ENCODE peak calls at places on chromosomes 5 and 9, in eight cellular contexts. One of them, this sample, is unnamed.

GRCh38 chr9:1876891-1877496 is 138.2 kb upstream of the SMARCA2 start:
- DNase-seq in transverse colon: no peak
- DNase-seq in heart left ventricle: no peak
- DNase-seq in right lobe of liver: no peak
- DNase-seq in ovary: no peak
- DNase-seq in PC-9: no peak
- DNase-seq in neural progenitor cell: no peak
- DNase-seq in psoas muscle: no peak
- DNase-seq in this sample: no peak

GRCh38 chr5:75055727-75056144 is 3.4 kb upstream of the GCNT4 start:
- DNase-seq in transverse colon: no peak
- DNase-seq in heart left ventricle: no peak
- DNase-seq in right lobe of liver: no peak
- DNase-seq in ovary: no peak
- DNase-seq in PC-9: peak; percentile 31
- DNase-seq in neural progenitor cell: peak; percentile 41
- DNase-seq in psoas muscle: no peak
- DNase-seq in this sample: no peak

GRCh38 chr5:43019615-43020293 is 20.4 kb downstream of the ANXA2R start:
- DNase-seq in transverse colon: peak; percentile 85
- DNase-seq in heart left ventricle: no peak
- DNase-seq in right lobe of liver: peak; percentile 66
- DNase-seq in ovary: no peak
- DNase-seq in PC-9: peak; percentile 80
- DNase-seq in neural progenitor cell: peak; percentile 89
- DNase-seq in psoas muscle: peak; percentile 61
- DNase-seq in this sample: peak; percentile 83

GRCh38 chr5:102294996-102295395 is 1.1 kb downstream of the SLCO4C1 start:
- DNase-seq in transverse colon: no peak
- DNase-seq in heart left ventricle: no peak
- DNase-seq in right lobe of liver: no peak
- DNase-seq in ovary: no peak
- DNase-seq in PC-9: no peak
- DNase-seq in neural progenitor cell: peak; percentile 3
- DNase-seq in psoas muscle: no peak
- DNase-seq in this sample: peak; percentile 34

GRCh38 chr5:167861134-167861930 is 430.1 kb upstream of the WWC1 start:
- DNase-seq in transverse colon: no peak
- DNase-seq in heart left ventricle: no peak
- DNase-seq in right lobe of liver: no peak
- DNase-seq in ovary: no peak
- DNase-seq in PC-9: peak; percentile 2
- DNase-seq in neural progenitor cell: peak; percentile 72
- DNase-seq in psoas muscle: peak; percentile 9
- DNase-seq in this sample: no peak

GRCh38 chr5:146081685-146082084 is 23.7 kb downstream of the PLAC8L1 start:
- DNase-seq in transverse colon: no peak
- DNase-seq in heart left ventricle: no peak
- DNase-seq in right lobe of liver: no peak
- DNase-seq in ovary: no peak
- DNase-seq in PC-9: no peak
- DNase-seq in neural progenitor cell: no peak
- DNase-seq in psoas muscle: no peak
- DNase-seq in this sample: no peak

GRCh38 chr9:122346478-122347347 is 24.1 kb upstream of the PTGS1 start:
- DNase-seq in transverse colon: peak; percentile 46
- DNase-seq in heart left ventricle: peak; percentile 82
- DNase-seq in right lobe of liver: peak; percentile 67
- DNase-seq in ovary: peak; percentile 38
- DNase-seq in PC-9: peak; percentile 20
- DNase-seq in neural progenitor cell: peak; percentile 77
- DNase-seq in psoas muscle: peak; percentile 68
- DNase-seq in this sample: peak; percentile 91

GRCh38 chr5:150224483-150225027 is 34.7 kb downstream of the SLC6A7 start:
- DNase-seq in transverse colon: no peak
- DNase-seq in heart left ventricle: no peak
- DNase-seq in right lobe of liver: no peak
- DNase-seq in ovary: no peak
- DNase-seq in PC-9: no peak
- DNase-seq in neural progenitor cell: no peak
- DNase-seq in psoas muscle: no peak
- DNase-seq in this sample: peak; percentile 85

GRCh38 chr9:136085815-136086212 is 9.3 kb downstream of the NACC2 start:
- DNase-seq in transverse colon: peak; percentile 49
- DNase-seq in heart left ventricle: peak; percentile 83
- DNase-seq in right lobe of liver: peak; percentile 94
- DNase-seq in ovary: no peak
- DNase-seq in PC-9: no peak
- DNase-seq in neural progenitor cell: no peak
- DNase-seq in psoas muscle: peak; percentile 65
- DNase-seq in this sample: no peak

GRCh38 chr9:99590879-99591278 is 230.8 kb upstream of the NR4A3 start:
- DNase-seq in transverse colon: no peak
- DNase-seq in heart left ventricle: no peak
- DNase-seq in right lobe of liver: no peak
- DNase-seq in ovary: no peak
- DNase-seq in PC-9: no peak
- DNase-seq in neural progenitor cell: no peak
- DNase-seq in psoas muscle: no peak
- DNase-seq in this sample: no peak

GRCh38 chr9:98391406-98391805 is 136.0 kb upstream of the TBC1D2 start:
- DNase-seq in transverse colon: no peak
- DNase-seq in heart left ventricle: no peak
- DNase-seq in right lobe of liver: no peak
- DNase-seq in ovary: no peak
- DNase-seq in PC-9: no peak
- DNase-seq in neural progenitor cell: no peak
- DNase-seq in psoas muscle: no peak
- DNase-seq in this sample: no peak

GRCh38 chr5:40045429-40045828 is 620.6 kb upstream of the DAB2 start:
- DNase-seq in transverse colon: no peak
- DNase-seq in heart left ventricle: no peak
- DNase-seq in right lobe of liver: no peak
- DNase-seq in ovary: no peak
- DNase-seq in PC-9: no peak
- DNase-seq in neural progenitor cell: no peak
- DNase-seq in psoas muscle: no peak
- DNase-seq in this sample: no peak

GRCh38 chr9:28899267-28899666 is 1326.0 kb upstream of the C9orf72 start:
- DNase-seq in transverse colon: no peak
- DNase-seq in heart left ventricle: no peak
- DNase-seq in right lobe of liver: no peak
- DNase-seq in ovary: no peak
- DNase-seq in PC-9: no peak
- DNase-seq in neural progenitor cell: no peak
- DNase-seq in psoas muscle: no peak
- DNase-seq in this sample: peak; percentile 22

GRCh38 chr9:95379630-95380029 is 62.1 kb upstream of the FANCC start:
- DNase-seq in transverse colon: no peak
- DNase-seq in heart left ventricle: no peak
- DNase-seq in right lobe of liver: no peak
- DNase-seq in ovary: no peak
- DNase-seq in PC-9: no peak
- DNase-seq in neural progenitor cell: no peak
- DNase-seq in psoas muscle: no peak
- DNase-seq in this sample: no peak

DNA sequence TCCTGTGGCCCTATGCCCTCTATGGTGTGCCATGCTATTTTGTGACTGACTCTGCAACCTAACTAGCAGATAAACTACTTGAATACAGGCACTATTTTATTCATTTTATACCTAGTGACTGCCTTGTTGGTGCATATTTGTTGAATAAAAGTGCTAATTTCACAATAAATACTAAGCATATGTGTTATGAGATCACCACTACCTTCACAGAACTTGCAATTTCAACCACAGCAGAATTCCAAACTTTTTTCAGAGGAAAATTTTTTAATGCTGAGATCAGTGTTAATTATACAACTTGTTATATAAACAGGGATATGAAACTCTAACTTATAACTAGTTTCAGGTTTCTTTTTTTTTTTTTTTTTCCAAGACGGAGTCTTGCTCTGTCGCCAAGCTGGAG is 94.8 kb downstream of the NR3C1 start:
- DNase-seq in transverse colon: no peak
- DNase-seq in heart left ventricle: no peak
- DNase-seq in right lobe of liver: no peak
- DNase-seq in ovary: no peak
- DNase-seq in PC-9: no peak
- DNase-seq in neural progenitor cell: no peak
- DNase-seq in psoas muscle: no peak
- DNase-seq in this sample: no peak
- H3K4me1 ChIP-seq in transverse colon: no peaks in the 10 kb centered on the region
- H3K4me1 ChIP-seq in heart left ventricle: peaks cover 27% of the 10 kb centered on the region
- H3K4me1 ChIP-seq in right lobe of liver: no peaks in the 10 kb centered on the region
- H3K4me1 ChIP-seq in ovary: no peaks in the 10 kb centered on the region
- H3K4me1 ChIP-seq in PC-9: peaks cover 38% of the 10 kb centered on the region
- H3K4me1 ChIP-seq in neural progenitor cell: no peaks in the 10 kb centered on the region
- H3K4me1 ChIP-seq in psoas muscle: peaks cover 37% of the 10 kb centered on the region
- H3K4me1 ChIP-seq in this sample: peaks cover 31% of the 10 kb centered on the region

GRCh38 chr5:7868773-7869473 is at the start of the genes FASTKD3 and MTRR:
- DNase-seq in transverse colon: peak; percentile 95
- DNase-seq in heart left ventricle: peak; percentile 96
- DNase-seq in right lobe of liver: peak; percentile 96
- DNase-seq in ovary: peak; percentile 91
- DNase-seq in PC-9: peak; percentile 97
- DNase-seq in neural progenitor cell: peak; percentile 93
- DNase-seq in psoas muscle: peak; percentile 94
- DNase-seq in this sample: peak; percentile 98
- H3K4me1 ChIP-seq in transverse colon: peaks cover 28% of the 10 kb centered on the region
- H3K4me1 ChIP-seq in heart left ventricle: peaks cover 46% of the 10 kb centered on the region
- H3K4me1 ChIP-seq in right lobe of liver: no peaks in the 10 kb centered on the region
- H3K4me1 ChIP-seq in ovary: peaks cover 3% of the 10 kb centered on the region
- H3K4me1 ChIP-seq in PC-9: peaks cover 15% of the 10 kb centered on the region
- H3K4me1 ChIP-seq in neural progenitor cell: peaks cover 12% of the 10 kb centered on the region
- H3K4me1 ChIP-seq in psoas muscle: peaks cover 32% of the 10 kb centered on the region
- H3K4me1 ChIP-seq in this sample: peaks cover 17% of the 10 kb centered on the region

GRCh38 chr9:121266356-121266755 is 1.6 kb upstream of the GSN start:
- DNase-seq in transverse colon: no peak
- DNase-seq in heart left ventricle: no peak
- DNase-seq in right lobe of liver: no peak
- DNase-seq in ovary: no peak
- DNase-seq in PC-9: no peak
- DNase-seq in neural progenitor cell: no peak
- DNase-seq in psoas muscle: no peak
- DNase-seq in this sample: no peak

GRCh38 chr9:121268598-121269029 is 652 bp downstream of the GSN start:
- DNase-seq in transverse colon: no peak
- DNase-seq in heart left ventricle: no peak
- DNase-seq in right lobe of liver: no peak
- DNase-seq in ovary: no peak
- DNase-seq in PC-9: peak; percentile 44
- DNase-seq in neural progenitor cell: no peak
- DNase-seq in psoas muscle: no peak
- DNase-seq in this sample: peak; percentile 76

GRCh38 chr9:121266906-121267650 is 884 bp upstream of the GSN start:
- DNase-seq in transverse colon: no peak
- DNase-seq in heart left ventricle: peak; percentile 60
- DNase-seq in right lobe of liver: no peak
- DNase-seq in ovary: no peak
- DNase-seq in PC-9: no peak
- DNase-seq in neural progenitor cell: no peak
- DNase-seq in psoas muscle: no peak
- DNase-seq in this sample: peak; percentile 53

GRCh38 chr9:121269030-121269887 is 1.3 kb downstream of the GSN start:
- DNase-seq in transverse colon: peak; percentile 72
- DNase-seq in heart left ventricle: no peak
- DNase-seq in right lobe of liver: no peak
- DNase-seq in ovary: no peak
- DNase-seq in PC-9: peak; percentile 55
- DNase-seq in neural progenitor cell: peak; percentile 72
- DNase-seq in psoas muscle: no peak
- DNase-seq in this sample: peak; percentile 83

DNA sequence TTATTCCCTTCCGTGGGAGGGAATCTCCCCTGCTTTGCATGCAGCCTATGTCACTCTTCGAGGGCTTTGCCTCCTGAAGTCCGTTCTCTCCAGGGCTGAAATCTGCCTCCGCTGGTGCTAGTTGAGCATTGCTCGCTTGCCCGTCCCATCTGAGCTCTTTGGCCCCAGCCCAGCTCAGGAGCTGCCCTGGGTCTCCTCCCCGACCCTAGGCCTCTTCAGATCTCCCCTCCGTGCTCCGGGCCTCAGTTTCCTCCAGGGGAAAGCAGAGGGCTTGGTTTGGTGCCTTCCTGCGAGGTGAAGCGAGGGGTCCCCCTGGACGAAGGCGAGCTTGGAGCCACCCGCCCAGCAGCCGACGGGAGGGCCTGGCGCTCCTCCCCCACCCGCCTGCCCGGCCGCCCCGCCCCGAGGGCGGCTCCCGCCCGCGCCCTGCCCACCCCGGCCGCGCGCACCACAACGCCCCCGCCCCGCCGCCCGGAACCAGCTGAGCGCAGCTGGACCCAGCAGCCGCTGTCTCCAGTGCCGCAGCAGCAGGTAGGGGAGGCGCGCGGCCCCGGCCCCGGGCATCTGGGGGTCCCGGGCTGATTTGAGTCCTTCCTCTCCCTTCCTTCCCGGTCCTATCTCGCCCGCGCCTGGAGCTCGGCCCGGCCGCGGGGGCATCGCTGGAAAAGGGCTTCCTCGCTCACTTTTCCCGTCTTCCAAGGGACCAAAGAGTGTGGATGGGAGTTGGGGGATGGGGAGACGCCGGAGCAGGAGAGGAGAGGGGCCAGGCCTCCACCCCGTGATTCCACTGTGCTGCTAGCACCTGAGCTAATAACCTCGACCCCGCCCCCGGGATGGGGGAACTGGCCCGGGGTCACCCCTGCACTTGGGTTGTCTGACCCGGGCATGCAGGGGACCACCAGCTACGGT is at the start of gene GSN:
- DNase-seq in transverse colon: peak; percentile 90
- DNase-seq in heart left ventricle: peak; percentile 94
- DNase-seq in right lobe of liver: peak; percentile 87
- DNase-seq in ovary: peak; percentile 92
- DNase-seq in PC-9: peak; percentile 74
- DNase-seq in neural progenitor cell: peak; percentile 88
- DNase-seq in psoas muscle: peak; percentile 85
- DNase-seq in this sample: peak; percentile 97
- H3K4me1 ChIP-seq in transverse colon: peaks cover 52% of the 10 kb centered on the region
- H3K4me1 ChIP-seq in heart left ventricle: peaks cover 65% of the 10 kb centered on the region
- H3K4me1 ChIP-seq in right lobe of liver: no peaks in the 10 kb centered on the region
- H3K4me1 ChIP-seq in ovary: peaks cover 28% of the 10 kb centered on the region
- H3K4me1 ChIP-seq in PC-9: peaks cover 23% of the 10 kb centered on the region
- H3K4me1 ChIP-seq in neural progenitor cell: peaks cover 36% of the 10 kb centered on the region
- H3K4me1 ChIP-seq in psoas muscle: peaks cover 48% of the 10 kb centered on the region
- H3K4me1 ChIP-seq in this sample: peaks cover 42% of the 10 kb centered on the region

DNA sequence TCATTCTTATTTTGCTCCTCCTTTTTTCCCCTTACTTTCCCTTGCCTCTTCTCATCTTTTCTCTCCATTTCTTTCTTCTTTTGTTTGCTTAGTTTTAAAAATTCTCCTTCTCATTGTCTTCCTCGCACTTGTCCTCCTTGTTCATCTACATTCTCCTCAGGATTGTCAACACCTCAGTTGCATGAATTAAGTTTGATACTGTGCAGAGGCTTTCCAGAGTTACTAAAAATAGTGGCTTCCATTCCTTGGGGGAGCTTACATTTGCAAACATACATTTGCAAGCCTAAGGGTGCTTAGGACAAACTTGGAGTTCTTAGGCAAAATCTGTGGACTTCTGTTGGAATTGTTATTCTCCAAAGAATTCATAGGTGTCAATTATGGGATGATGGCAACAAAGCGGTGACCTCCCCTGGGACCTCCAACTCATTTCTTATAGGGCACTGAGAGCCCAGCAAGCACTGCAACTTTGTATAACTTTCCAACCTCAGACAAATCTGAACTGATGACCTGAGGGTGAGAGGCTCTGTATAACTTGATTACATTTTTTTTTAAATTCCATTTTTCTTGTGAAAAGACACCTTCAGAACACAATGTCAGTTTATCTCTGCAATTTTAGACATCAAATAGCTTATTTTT is 371.4 kb downstream of the TMEM38B start:
- DNase-seq in transverse colon: no peak
- DNase-seq in heart left ventricle: no peak
- DNase-seq in right lobe of liver: no peak
- DNase-seq in ovary: no peak
- DNase-seq in PC-9: no peak
- DNase-seq in neural progenitor cell: no peak
- DNase-seq in psoas muscle: no peak
- DNase-seq in this sample: no peak
- H3K4me1 ChIP-seq in transverse colon: no peaks in the 10 kb centered on the region
- H3K4me1 ChIP-seq in heart left ventricle: no peaks in the 10 kb centered on the region
- H3K4me1 ChIP-seq in right lobe of liver: no peaks in the 10 kb centered on the region
- H3K4me1 ChIP-seq in ovary: no peaks in the 10 kb centered on the region
- H3K4me1 ChIP-seq in PC-9: peaks cover 4% of the 10 kb centered on the region
- H3K4me1 ChIP-seq in neural progenitor cell: no peaks in the 10 kb centered on the region
- H3K4me1 ChIP-seq in psoas muscle: no peaks in the 10 kb centered on the region
- H3K4me1 ChIP-seq in this sample: no peaks in the 10 kb centered on the region

This sample was measured in osteoblast.